ENCODE peak calls at places on chromosomes 2 and 18, in four cellular contexts. G is nephron progenitor cell, I is omental fat pad, K is AG04450. Z is an unnamed sample.

GRCh38 chr2:192124576-192124975 is 70.2 kb downstream of the TMEFF2 start:
- DNase-seq in K (no peak), G (no peak), I (no peak), Z (no peak)

GRCh38 chr18:36412778-36413177 is 115.3 kb downstream of the FHOD3 start:
- DNase-seq in K (no peak), G (no peak), I (no peak), Z (no peak)

GRCh38 chr2:145186303-145186702 is 666.4 kb upstream of the ZEB2 start:
- DNase-seq in I (no peak), G (no peak), K (no peak), Z (no peak)

GRCh38 chr2:167127135-167127534 is 238.9 kb downstream of the XIRP2 start:
- DNase-seq in K (no peak), G (no peak), I (no peak), Z (no peak)

GRCh38 chr2:43539991-43540860 is 55.6 kb downstream of the THADA start:
- DNase-seq in K (peak), I (peak), G (no peak), Z (peak)

GRCh38 chr2:239298126-239298804 is 102.6 kb downstream of the HDAC4 start:
- DNase-seq in K (no peak), G (no peak), I (no peak), Z (no peak)

GRCh38 chr2:30691948-30692828 is 115.1 kb downstream of the CAPN13 start:
- DNase-seq in G (no peak), I (no peak), K (no peak), Z (no peak)

GRCh38 chr2:109736177-109736827 is 57.8 kb upstream of the RGPD5 start:
- DNase-seq in I (no peak), G (peak), K (peak), Z (peak)

GRCh38 chr2:189592353-189592984 is 11.9 kb upstream of the SLC40A1 start:
- DNase-seq in K (no peak), G (no peak), I (no peak), Z (no peak)

GRCh38 chr2:149388120-149388816 is 57.9 kb downstream of the LYPD6 start:
- DNase-seq in G (peak), I (no peak), K (no peak), Z (no peak)

GRCh38 chr2:203603451-203604389 is 68.6 kb upstream of the RAPH1 start:
- DNase-seq in K (no peak), I (no peak), G (no peak), Z (no peak)

GRCh38 chr2:236889081-236889780 is 196.5 kb upstream of the COPS8 start:
- DNase-seq in I (no peak), G (no peak), K (no peak), Z (no peak)

GRCh38 chr2:120508581-120509041 is 162.7 kb downstream of the INHBB start:
- DNase-seq in I (no peak), K (no peak), G (no peak), Z (no peak)

GRCh38 chr2:204967199-204967995 is 422.1 kb downstream of the PARD3B start:
- DNase-seq in K (no peak), G (no peak), I (no peak), Z (no peak)